ENCODE peak calls at places on chromosomes 5 and 9, in five cellular contexts. T is heart right ventricle, F is lung, D is endothelial cell of umbilical vein, L is heart left ventricle. O is an unnamed sample.

GRCh38 chr5:147902606-147903115 is 3.7 kb downstream of the C5orf46 start:
- DNase-seq in T (no peak), F (no peak), D (no peak), L (no peak), O (no peak)

GRCh38 chr9:36788534-36788933 is 215.8 kb downstream of the MELK start:
- DNase-seq in T (no peak), F (no peak), D (no peak), L (no peak), O (no peak)

GRCh38 chr9:125460883-125461475 is 199.4 kb downstream of the GAPVD1 start:
- DNase-seq in T (no peak), F (no peak), D (no peak), L (no peak), O (no peak)

GRCh38 chr9:121985792-121986494 is 107.2 kb downstream of the TTLL11 start:
- DNase-seq in T (peak; percentile 52), F (no peak), D (no peak), L (peak; percentile 76), O (no peak)

GRCh38 chr9:137276757-137277328 is 683 bp upstream of the TOR4A start:
- DNase-seq in T (peak; percentile 89), F (peak; percentile 84), D (peak; percentile 45), L (peak; percentile 95), O (no peak)

GRCh38 chr5:180101451-180102105 is 30.0 kb upstream of the RNF130 start:
- DNase-seq in T (no peak), F (no peak), D (no peak), L (no peak), O (no peak)

GRCh38 chr9:893843-894420 is 52.4 kb downstream of the DMRT1 start:
- DNase-seq in T (no peak), F (peak; percentile 50), D (peak; percentile 34), L (no peak), O (no peak)

GRCh38 chr9:74643303-74643933 is 146.3 kb downstream of the RORB start:
- DNase-seq in T (no peak), F (peak; percentile 58), D (no peak), L (no peak), O (no peak)

GRCh38 chr9:108663381-108663876 is 192.4 kb downstream of the ACTL7B start:
- DNase-seq in T (no peak), F (no peak), D (no peak), L (no peak), O (no peak)

GRCh38 chr9:15277400-15278137 is 29.4 kb downstream of the TTC39B start:
- DNase-seq in T (no peak), F (no peak), D (peak; percentile 48), L (no peak), O (peak; percentile 24)

GRCh38 chr5:151222054-151222768 is 1.7 kb downstream of the CCDC69 start:
- DNase-seq in T (no peak), F (no peak), D (no peak), L (no peak), O (no peak)

GRCh38 chr9:125655691-125656410 is 51.2 kb downstream of the MAPKAP1 start:
- DNase-seq in T (no peak), F (no peak), D (peak; percentile 73), L (no peak), O (no peak)

GRCh38 chr9:74036549-74037231 is 460.4 kb upstream of the RORB start:
- DNase-seq in T (no peak), F (no peak), D (no peak), L (no peak), O (no peak)

GRCh38 chr5:126363658-126364057 is 59.6 kb upstream of the GRAMD2B start:
- DNase-seq in T (no peak), F (no peak), D (no peak), L (no peak), O (no peak)

GRCh38 chr5:85140471-85140870 is 755.8 kb upstream of the EDIL3 start:
- DNase-seq in T (no peak), F (no peak), D (no peak), L (no peak), O (no peak)

GRCh38 chr5:80204808-80205614 is 50.8 kb downstream of the SERINC5 start:
- DNase-seq in T (no peak), F (no peak), D (peak; percentile 66), L (peak; percentile 29), O (no peak)

GRCh38 chr9:99807276-99807852 is 14.3 kb upstream of the NR4A3 start:
- DNase-seq in T (peak; percentile 36), F (peak; percentile 76), D (peak; percentile 61), L (peak; percentile 70), O (peak; percentile 70)

GRCh38 chr5:152546493-152546892 is 141.4 kb upstream of the NMUR2 start:
- DNase-seq in T (no peak), F (no peak), D (no peak), L (no peak), O (no peak)

GRCh38 chr5:140833993-140834392 is at the start of gene PCDHA7:
- DNase-seq in T (no peak), F (no peak), D (no peak), L (no peak), O (no peak)

GRCh38 chr5:50440651-50441478 is at the start of gene EMB:
- DNase-seq in T (peak; percentile 64), F (peak; percentile 69), D (no peak), L (peak; percentile 41), O (peak; percentile 73)

GRCh38 chr9:100287186-100287585 is 65.6 kb downstream of the TEX10 start:
- DNase-seq in T (no peak), F (no peak), D (no peak), L (no peak), O (no peak)

GRCh38 chr9:137797206-137798120 is 80.1 kb upstream of the CACNA1B start:
- DNase-seq in T (no peak), F (no peak), D (no peak), L (no peak), O (no peak)

GRCh38 chr9:98809311-98810105 is 2.0 kb downstream of the GALNT12 start:
- DNase-seq in T (no peak), F (no peak), D (no peak), L (no peak), O (no peak)

GRCh38 chr5:15627647-15628046 is 127.7 kb downstream of the FBXL7 start:
- DNase-seq in T (no peak), F (no peak), D (peak; percentile 39), L (no peak), O (no peak)

GRCh38 chr5:171387970-171388815 is 544 bp downstream of the NPM1 start:
- DNase-seq in T (peak; percentile 74), F (peak; percentile 80), D (peak; percentile 68), L (peak; percentile 75), O (peak; percentile 75)

GRCh38 chr5:75265731-75266130 is 29.1 kb upstream of the ANKRD31 start:
- DNase-seq in T (no peak), F (no peak), D (peak; percentile 28), L (no peak), O (peak; percentile 22)

GRCh38 chr9:33159760-33160127 is 7.4 kb downstream of the B4GALT1 start:
- DNase-seq in T (peak; percentile 55), F (peak; percentile 54), D (peak; percentile 73), L (peak; percentile 66), O (peak; percentile 46)

GRCh38 chr9:4862506-4863250 is 69.9 kb downstream of the RCL1 start:
- DNase-seq in T (no peak), F (no peak), D (no peak), L (no peak), O (no peak)

GRCh38 chr9:94002316-94003140 is 47.4 kb upstream of the BARX1 start:
- DNase-seq in T (no peak), F (no peak), D (peak; percentile 57), L (peak; percentile 13), O (no peak)

DNA sequence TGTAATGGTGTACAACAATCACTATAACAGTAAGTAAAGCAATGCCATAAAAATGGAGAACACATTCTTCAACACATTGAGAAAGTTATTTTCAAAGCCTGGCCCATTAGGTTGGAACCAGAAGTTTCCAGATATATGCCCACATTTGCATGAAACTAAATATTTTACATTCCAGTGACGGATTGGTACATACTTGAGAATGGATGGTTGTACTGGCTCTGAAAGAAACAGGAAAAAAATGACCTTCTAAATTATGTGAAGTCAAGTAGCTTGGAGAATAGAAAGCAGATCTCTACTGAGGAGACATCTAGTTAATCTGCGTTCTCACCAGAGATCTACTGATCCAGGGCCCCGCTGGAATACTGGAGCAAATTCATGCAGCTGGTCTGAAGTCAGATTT is 1037.0 kb downstream of the NR2F1-AS1 start:
- DNase-seq in T (no peak), F (no peak), D (no peak), L (no peak), O (no peak)
- H3K27ac ChIP-seq in T (no peak overlapping the region), F (no peak overlapping the region), D (no peak overlapping the region), L (no peak overlapping the region), O (no peak overlapping the region)

DNA sequence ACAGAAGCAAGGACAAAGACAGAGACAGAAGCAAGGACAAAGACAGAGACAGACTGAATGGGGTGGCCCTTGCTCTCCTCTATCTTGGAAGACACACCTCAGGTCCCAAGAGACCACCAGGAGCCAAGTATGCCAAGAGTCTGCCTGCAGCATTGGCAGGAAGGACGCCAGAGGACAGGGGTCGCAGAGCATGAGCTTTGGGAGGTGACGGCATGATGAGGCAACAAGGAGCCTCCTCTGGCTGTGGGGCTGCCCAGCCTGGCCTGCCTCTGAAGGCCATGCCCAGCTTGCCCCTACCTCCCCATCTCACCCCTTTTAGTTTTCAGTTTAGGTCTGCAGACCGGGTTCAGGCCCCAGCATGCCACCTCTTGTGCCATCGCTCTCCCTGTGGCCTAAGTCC is 17.6 kb downstream of the PDGFRB start:
- DNase-seq in T (peak; percentile 18), F (no peak), D (peak; percentile 33), L (no peak), O (no peak)
- H3K4me1 ChIP-seq in T (peaks cover 60% of the 10 kb centered on the region), F (peaks cover 11% of the 10 kb centered on the region), D (peaks cover 27% of the 10 kb centered on the region), L (peaks cover 50% of the 10 kb centered on the region), O (no peaks in the 10 kb centered on the region)

GRCh38 chr9:129415031-129415953 is 205.6 kb downstream of the C9orf50 start:
- DNase-seq in T (peak; percentile 21), F (no peak), D (no peak), L (no peak), O (no peak)

GRCh38 chr9:129415954-129416651 is 204.8 kb downstream of the C9orf50 start:
- DNase-seq in T (peak; percentile 15), F (no peak), D (no peak), L (no peak), O (no peak)

GRCh38 chr9:129413537-129414376 is 207.1 kb downstream of the C9orf50 start:
- DNase-seq in T (peak; percentile 100), F (peak; percentile 97), D (peak; percentile 95), L (peak; percentile 99), O (peak; percentile 98)

GRCh38 chr9:129412814-129413536 is 207.9 kb downstream of the C9orf50 start:
- DNase-seq in T (peak; percentile 72), F (peak; percentile 52), D (peak; percentile 81), L (peak; percentile 84), O (no peak)

GRCh38 chr9:129414377-129415021 is 206.4 kb downstream of the C9orf50 start:
- DNase-seq in T (peak; percentile 52), F (no peak), D (no peak), L (peak; percentile 45), O (no peak)
- H3K4me3 ChIP-seq in T (peak overlapping the region; percentile 66), F (peak overlapping the region; percentile 42), D (no peak overlapping the region), L (peak overlapping the region; percentile 63), O (peak overlapping the region; percentile 73)

DNA sequence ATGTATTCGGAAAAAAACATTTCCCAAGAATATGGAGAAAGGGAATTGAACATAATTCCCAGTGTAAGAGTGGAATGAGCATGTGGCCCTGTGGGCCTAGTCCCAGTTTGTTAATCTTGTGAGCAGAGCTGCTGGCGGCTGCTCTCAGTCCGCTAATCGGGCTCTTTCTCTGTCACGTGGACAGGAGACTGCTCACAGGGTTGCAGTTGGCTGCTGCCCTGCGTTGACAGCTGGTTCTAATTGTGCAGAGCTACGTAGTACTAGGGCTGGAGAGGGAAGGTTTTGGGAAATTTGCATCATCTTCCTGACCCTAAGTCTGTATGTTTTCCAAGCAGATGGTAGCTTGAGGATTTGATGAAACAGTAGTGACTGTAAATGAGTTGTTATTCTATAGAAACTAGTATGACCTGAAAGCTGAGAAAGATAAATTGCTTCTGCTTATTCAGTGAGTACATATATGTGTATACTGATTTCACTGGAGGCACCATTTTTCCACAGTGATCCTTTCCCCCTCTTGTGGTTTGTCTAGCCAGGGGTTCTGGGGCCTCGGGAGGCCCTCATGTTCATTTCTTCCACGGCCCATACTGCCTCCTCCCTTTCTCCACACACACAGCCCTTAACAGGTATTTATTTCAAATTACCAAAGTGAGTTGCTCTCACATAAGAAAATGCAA is 100.6 kb downstream of the ANGPTL2 start:
- DNase-seq in T (peak; percentile 84), F (peak; percentile 57), D (no peak), L (peak; percentile 91), O (no peak)
- H3K27ac ChIP-seq in T (peak overlapping the region; percentile 86), F (peak overlapping the region; percentile 77), D (no peak overlapping the region), L (no peak overlapping the region), O (no peak overlapping the region)

O was measured in CD8-positive, alpha-beta memory T cell.